ENCODE peak calls at places on chromosomes 13 and 19, in five cellular contexts. R, A, K, J and C are unnamed samples.

GRCh38 chr19:13574933-13575332 is 68.7 kb upstream of the CACNA1A start:
- DNase-seq in R (no peak), K (peak), J (no peak), A (no peak), C (no peak)

GRCh38 chr19:5309438-5310204 is 31.0 kb downstream of the PTPRS start:
- DNase-seq in J (no peak), A (no peak), R (no peak), K (no peak), C (no peak)

GRCh38 chr19:9871626-9872338 is 36.7 kb downstream of the PIN1 start:
- DNase-seq in J (no peak), K (no peak), A (no peak), R (no peak), C (no peak)

GRCh38 chr19:44698492-44699201 is at the start of gene CEACAM16:
- DNase-seq in A (no peak), R (no peak), J (no peak), K (no peak), C (no peak)

GRCh38 chr19:18478545-18479311 is 40.8 kb upstream of the ISYNA1 start:
- DNase-seq in J (no peak), K (no peak), A (peak), R (peak), C (peak)

GRCh38 chr19:1134431-1134830 is 30.6 kb downstream of the GPX4 start:
- DNase-seq in J (no peak), A (no peak), K (no peak), R (no peak), C (no peak)

GRCh38 chr13:98909016-98909415 is 68.8 kb downstream of the DOCK9 start:
- DNase-seq in J (no peak), A (no peak), R (peak), K (no peak), C (no peak)

GRCh38 chr19:8577247-8577646 is at the start of gene MYO1F:
- DNase-seq in K (no peak), J (no peak), A (no peak), R (no peak), C (no peak)

GRCh38 chr13:73417012-73417615 is 358.3 kb downstream of the KLF5 start:
- DNase-seq in R (no peak), K (peak), J (no peak), A (no peak), C (no peak)

GRCh38 chr19:8831832-8832131 is 322 bp downstream of the ZNF558 start:
- DNase-seq in K (no peak), R (no peak), J (no peak), A (no peak), C (no peak)

GRCh38 chr19:31938675-31939074 is 406.7 kb upstream of the ZNF507 start:
- DNase-seq in K (no peak), R (no peak), A (no peak), J (no peak), C (no peak)

GRCh38 chr13:49421391-49421790 is 22.5 kb downstream of the CAB39L start:
- DNase-seq in R (peak), A (no peak), J (no peak), K (peak), C (peak)

GRCh38 chr13:52361225-52361624 is 44.7 kb downstream of the THSD1 start:
- DNase-seq in J (no peak), A (no peak), K (no peak), R (no peak), C (no peak)

GRCh38 chr13:113825851-113826250 is 38.0 kb downstream of the GAS6 start:
- DNase-seq in J (no peak), R (no peak), A (no peak), K (no peak), C (no peak)

GRCh38 chr19:5641171-5641570 is 18.3 kb downstream of the SAFB start:
- DNase-seq in J (no peak), R (no peak), A (no peak), K (no peak), C (no peak)